ENCODE peak calls at places on chromosomes 2 and 18, in four cellular contexts. One of them, this sample, is unnamed. For H3K27me3, the result is how much of the 10 kb centered on the place peaks cover.

GRCh38 chr2:46299365-46300263 is 2.4 kb downstream of the EPAS1 start:
- DNase-seq in HepG2: peak
- DNase-seq in K562: peak
- DNase-seq in HCT116: no peak
- DNase-seq in this sample: no peak

GRCh38 chr2:201880620-201881381 is 74.5 kb downstream of the CDK15 start:
- DNase-seq in HCT116: no peak
- DNase-seq in K562: peak
- DNase-seq in HepG2: no peak
- DNase-seq in this sample: no peak

GRCh38 chr2:103009861-103010260 is 248.0 kb downstream of the TMEM182 start:
- DNase-seq in HCT116: no peak
- DNase-seq in K562: no peak
- DNase-seq in HepG2: no peak
- DNase-seq in this sample: no peak

GRCh38 chr18:79571221-79572092 is 108.1 kb upstream of the CTDP1 start:
- DNase-seq in HepG2: no peak
- DNase-seq in HCT116: peak
- DNase-seq in K562: no peak
- DNase-seq in this sample: no peak

GRCh38 chr2:161238559-161239415 is 69.4 kb upstream of the PSMD14 start:
- DNase-seq in HepG2: no peak
- DNase-seq in HCT116: no peak
- DNase-seq in K562: no peak
- DNase-seq in this sample: no peak

GRCh38 chr2:44638649-44639048 is 276.9 kb downstream of the CAMKMT start:
- DNase-seq in HCT116: no peak
- DNase-seq in K562: no peak
- DNase-seq in HepG2: no peak
- DNase-seq in this sample: no peak

GRCh38 chr2:216404010-216404618 is 8.2 kb upstream of the SMARCAL1 start:
- DNase-seq in HCT116: peak
- DNase-seq in K562: peak
- DNase-seq in HepG2: peak
- DNase-seq in this sample: peak

GRCh38 chr2:9975328-9975727 is 23.8 kb downstream of the GRHL1 start:
- DNase-seq in K562: no peak
- DNase-seq in HepG2: no peak
- DNase-seq in HCT116: no peak
- DNase-seq in this sample: peak

GRCh38 chr2:46825958-46826897 is 89.4 kb downstream of the MCFD2 start:
- DNase-seq in K562: no peak
- DNase-seq in HCT116: no peak
- DNase-seq in HepG2: no peak
- DNase-seq in this sample: no peak

GRCh38 chr2:24304098-24304497 is 56.2 kb downstream of the ITSN2 start:
- DNase-seq in HCT116: no peak
- DNase-seq in K562: no peak
- DNase-seq in HepG2: peak
- DNase-seq in this sample: no peak

GRCh38 chr18:79534356-79534755 is 138.6 kb downstream of the NFATC1 start:
- DNase-seq in K562: no peak
- DNase-seq in HepG2: no peak
- DNase-seq in HCT116: no peak
- DNase-seq in this sample: no peak

GRCh38 chr2:220708366-220708765 is 863.7 kb downstream of the EPHA4 start:
- DNase-seq in HCT116: no peak
- DNase-seq in HepG2: no peak
- DNase-seq in K562: no peak
- DNase-seq in this sample: no peak

GRCh38 chr2:169222665-169223064 is 139.7 kb downstream of the LRP2 start:
- DNase-seq in HepG2: no peak
- DNase-seq in K562: no peak
- DNase-seq in HCT116: no peak
- DNase-seq in this sample: no peak

GRCh38 chr18:62987035-62987830 is 271.9 kb downstream of the PHLPP1 start:
- DNase-seq in HepG2: no peak
- DNase-seq in HCT116: no peak
- DNase-seq in K562: no peak
- DNase-seq in this sample: no peak

GRCh38 chr2:216486708-216487107 is 11.9 kb upstream of the RPL37A start:
- DNase-seq in HCT116: no peak
- DNase-seq in HepG2: no peak
- DNase-seq in K562: no peak
- DNase-seq in this sample: no peak

GRCh38 chr2:60873381-60873780 is 8.0 kb upstream of the REL start:
- DNase-seq in K562: no peak
- DNase-seq in HepG2: no peak
- DNase-seq in HCT116: no peak
- DNase-seq in this sample: no peak

GRCh38 chr2:172086349-172087190 is 1.3 kb downstream of the DLX1 start:
- DNase-seq in HepG2: peak
- DNase-seq in HCT116: no peak
- DNase-seq in K562: no peak
- DNase-seq in this sample: no peak

GRCh38 chr2:172084484-172084733 is 898 bp upstream of the DLX1 start:
- DNase-seq in HepG2: no peak
- DNase-seq in HCT116: no peak
- DNase-seq in K562: peak
- DNase-seq in this sample: no peak

GRCh38 chr2:172087191-172087779 is 2.0 kb downstream of the DLX1 start:
- DNase-seq in K562: no peak
- DNase-seq in HCT116: no peak
- DNase-seq in HepG2: no peak
- DNase-seq in this sample: no peak

GRCh38 chr2:172084734-172085459 is 410 bp upstream of the DLX1 start:
- DNase-seq in HepG2: peak
- DNase-seq in HCT116: peak
- DNase-seq in K562: peak
- DNase-seq in this sample: no peak

GRCh38 chr2:172085460-172086159 is at the start of gene DLX1:
- DNase-seq in K562: peak
- DNase-seq in HepG2: no peak
- DNase-seq in HCT116: no peak
- DNase-seq in this sample: peak
- H3K27me3 ChIP-seq in K562: under half
- H3K27me3 ChIP-seq in HepG2: under half
- H3K27me3 ChIP-seq in HCT116: under half
- H3K27me3 ChIP-seq in this sample: under half

DNA sequence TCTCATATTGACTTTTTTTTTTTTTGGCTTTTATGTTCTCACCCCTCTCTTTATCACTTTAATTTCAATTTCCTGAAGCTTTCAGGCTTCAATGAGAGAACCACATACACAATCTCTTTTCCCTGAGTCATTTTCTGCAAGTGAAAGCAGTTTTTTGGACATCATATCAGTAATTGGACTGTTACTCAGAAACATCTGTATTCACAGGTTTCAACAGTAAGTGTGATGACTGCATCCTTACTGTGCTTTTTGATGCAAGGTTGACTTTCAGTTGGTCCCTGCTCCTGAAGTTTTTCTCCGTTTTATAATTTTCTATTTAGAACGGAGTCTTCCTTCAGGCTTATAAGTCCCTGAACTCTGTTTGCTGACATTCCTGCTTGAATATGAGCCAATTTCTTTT is 70.5 kb upstream of the CCBE1 start:
- DNase-seq in K562: no peak
- DNase-seq in HepG2: no peak
- DNase-seq in HCT116: no peak
- DNase-seq in this sample: no peak
- TF ChIP-seq TCF7L2 in K562: no peak
- TF ChIP-seq TCF7L2 in HepG2: no peak
- TF ChIP-seq TCF7L2 in HCT116: no peak
- TF ChIP-seq TCF7L2 in this sample: no peak

GRCh38 chr2:219486424-219486959 is 12.2 kb upstream of the GMPPA start:
- DNase-seq in K562: no peak
- DNase-seq in HCT116: no peak
- DNase-seq in HepG2: no peak
- DNase-seq in this sample: no peak

GRCh38 chr2:219485201-219485580 is 13.5 kb upstream of the GMPPA start:
- DNase-seq in HCT116: no peak
- DNase-seq in HepG2: no peak
- DNase-seq in K562: no peak
- DNase-seq in this sample: no peak

GRCh38 chr2:219484343-219485200 is 14.1 kb upstream of the GMPPA start:
- DNase-seq in K562: no peak
- DNase-seq in HCT116: no peak
- DNase-seq in HepG2: no peak
- DNase-seq in this sample: no peak

GRCh38 chr2:219482674-219483405 is 15.9 kb upstream of the GMPPA start:
- DNase-seq in HepG2: no peak
- DNase-seq in HCT116: no peak
- DNase-seq in K562: no peak
- DNase-seq in this sample: no peak

DNA sequence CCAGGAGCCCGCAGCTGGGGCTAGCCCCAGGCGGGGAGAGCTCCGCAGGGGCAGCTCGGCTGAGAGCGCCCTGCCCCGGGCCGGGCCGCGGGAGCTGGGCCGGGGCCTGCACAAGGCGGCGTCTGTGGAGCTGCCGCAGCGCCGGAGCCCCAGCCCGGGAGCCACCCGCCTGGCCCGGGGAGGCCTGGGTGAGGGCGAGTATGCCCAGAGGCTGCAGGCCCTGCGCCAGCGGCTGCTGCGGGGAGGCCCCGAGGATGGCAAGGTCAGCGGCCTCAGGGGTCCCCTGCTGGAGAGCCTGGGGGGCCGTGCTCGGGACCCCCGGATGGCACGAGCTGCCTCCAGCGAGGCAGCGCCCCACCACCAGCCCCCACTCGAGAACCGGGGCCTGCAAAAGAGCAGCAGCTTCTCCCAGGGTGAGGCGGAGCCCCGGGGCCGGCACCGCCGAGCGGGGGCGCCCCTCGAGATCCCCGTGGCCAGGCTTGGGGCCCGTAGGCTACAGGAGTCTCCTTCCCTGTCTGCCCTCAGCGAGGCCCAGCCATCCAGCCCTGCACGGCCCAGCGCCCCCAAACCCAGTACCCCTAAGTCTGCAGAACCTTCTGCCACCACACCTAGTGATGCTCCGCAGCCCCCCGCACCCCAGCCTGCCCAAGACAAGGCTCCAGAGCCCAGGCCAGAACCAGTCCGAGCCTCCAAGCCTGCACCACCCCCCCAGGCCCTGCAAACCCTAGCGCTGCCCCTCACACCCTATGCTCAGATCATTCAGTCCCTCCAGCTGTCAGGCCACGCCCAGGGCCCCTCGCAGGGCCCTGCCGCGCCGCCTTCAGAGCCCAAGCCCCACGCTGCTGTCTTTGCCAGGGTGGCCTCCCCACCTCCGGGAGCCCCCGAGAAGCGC is 15.0 kb upstream of the GMPPA start:
- DNase-seq in K562: no peak
- DNase-seq in HCT116: no peak
- DNase-seq in HepG2: no peak
- DNase-seq in this sample: no peak
- H3K27me3 ChIP-seq in K562: under half
- H3K27me3 ChIP-seq in HCT116: under half
- H3K27me3 ChIP-seq in HepG2: half or more
- H3K27me3 ChIP-seq in this sample: under half

GRCh38 chr2:209208211-209208610 is 215.6 kb upstream of the MAP2 start:
- DNase-seq in K562: peak
- DNase-seq in HepG2: peak
- DNase-seq in HCT116: peak
- DNase-seq in this sample: peak
- TF ChIP-seq TCF7L2 in K562: no peak
- TF ChIP-seq TCF7L2 in HepG2: no peak
- TF ChIP-seq TCF7L2 in HCT116: no peak
- TF ChIP-seq TCF7L2 in this sample: no peak

DNA sequence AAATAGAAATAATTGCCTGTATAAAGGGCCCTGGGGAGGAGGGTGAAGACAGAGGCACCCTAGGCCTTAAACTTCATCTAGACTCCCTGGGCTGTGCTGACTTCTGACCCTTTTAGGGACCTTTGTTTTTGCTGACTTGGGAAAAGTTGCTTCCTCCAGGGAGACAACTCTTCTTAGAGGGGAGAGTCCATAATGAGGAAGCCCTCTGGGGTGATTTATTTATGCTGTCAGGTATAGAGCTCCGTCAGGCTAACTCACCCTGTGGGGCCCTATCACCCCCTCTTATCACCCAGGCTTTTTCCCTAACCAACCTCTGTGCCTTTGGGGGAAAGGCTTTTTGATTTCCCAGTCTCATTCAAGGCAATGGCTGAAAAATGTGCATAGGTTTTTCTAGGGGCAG is 8.1 kb downstream of the ONECUT2 start:
- DNase-seq in HepG2: no peak
- DNase-seq in HCT116: no peak
- DNase-seq in K562: no peak
- DNase-seq in this sample: no peak
- H3K27me3 ChIP-seq in HepG2: under half
- H3K27me3 ChIP-seq in HCT116: under half
- H3K27me3 ChIP-seq in K562: under half
- H3K27me3 ChIP-seq in this sample: under half

GRCh38 chr2:203812294-203813221 is 55.0 kb upstream of the CTLA4 start:
- DNase-seq in K562: no peak
- DNase-seq in HepG2: peak
- DNase-seq in HCT116: no peak
- DNase-seq in this sample: no peak
- TF ChIP-seq TCF7L2 in K562: no peak
- TF ChIP-seq TCF7L2 in HepG2: no peak
- TF ChIP-seq TCF7L2 in HCT116: no peak
- TF ChIP-seq TCF7L2 in this sample: no peak

GRCh38 chr2:78993518-78994148 is 31.9 kb upstream of the REG3G start:
- DNase-seq in K562: no peak
- DNase-seq in HepG2: no peak
- DNase-seq in HCT116: no peak
- DNase-seq in this sample: no peak
- H3K27me3 ChIP-seq in K562: under half
- H3K27me3 ChIP-seq in HepG2: under half
- H3K27me3 ChIP-seq in HCT116: under half
- H3K27me3 ChIP-seq in this sample: under half

GRCh38 chr2:163044116-163044515 is 205.5 kb upstream of the KCNH7 start:
- DNase-seq in HepG2: no peak
- DNase-seq in HCT116: no peak
- DNase-seq in K562: no peak
- DNase-seq in this sample: no peak
- TF ChIP-seq TCF7L2 in HepG2: no peak
- TF ChIP-seq TCF7L2 in HCT116: no peak
- TF ChIP-seq TCF7L2 in K562: no peak
- TF ChIP-seq TCF7L2 in this sample: no peak